ENCODE peak calls at places on chromosomes 7 and 10, in eight cellular contexts. Q, S, O, X, G, E, I and A are unnamed samples.

GRCh38 chr10:29839826-29840515 is 205.2 kb upstream of the SVIL start:
- DNase-seq in E (no peak), G (no peak), I (peak), S (no peak), O (no peak), Q (no peak), X (no peak), A (no peak)

GRCh38 chr10:90674927-90675326 is 182.9 kb downstream of the HTR7 start:
- DNase-seq in Q (peak), X (no peak), I (no peak), E (no peak), O (no peak), S (no peak), G (peak), A (no peak)

GRCh38 chr10:118621304-118621942 is 26.0 kb upstream of the PRLHR start:
- DNase-seq in O (no peak), E (no peak), I (no peak), G (peak), S (no peak), X (no peak), Q (no peak), A (no peak)

GRCh38 chr10:29120216-29120615 is 168.7 kb upstream of the LYZL1 start:
- DNase-seq in I (no peak), O (no peak), S (no peak), G (peak), E (no peak), X (no peak), Q (no peak), A (no peak)

GRCh38 chr7:5557920-5558401 is 134.3 kb upstream of the TNRC18 start:
- DNase-seq in S (peak), X (no peak), G (peak), O (peak), I (no peak), Q (no peak), E (no peak), A (no peak)

GRCh38 chr7:34315032-34315431 is 343.0 kb upstream of the NPSR1 start:
- DNase-seq in Q (peak), G (peak), X (no peak), E (no peak), O (no peak), I (no peak), S (no peak), A (no peak)

GRCh38 chr10:31582365-31583052 is 263.5 kb downstream of the ZEB1 start:
- DNase-seq in Q (no peak), G (peak), S (no peak), E (no peak), O (no peak), X (no peak), I (no peak), A (no peak)

GRCh38 chr7:31695856-31696255 is 8.8 kb downstream of the PPP1R17 start:
- DNase-seq in X (no peak), G (no peak), O (no peak), E (no peak), Q (no peak), S (no peak), I (no peak), A (no peak)

GRCh38 chr7:14936530-14936929 is 34.0 kb upstream of the DGKB start:
- DNase-seq in X (no peak), I (no peak), E (no peak), S (no peak), Q (peak), O (no peak), G (peak), A (no peak)